ENCODE peak calls at places on chromosomes 16 and 17, in ten cellular contexts. One of them, this sample, is unnamed.
A peak's percentile ranks its signal among the peaks of the same experiment; 100 is the strongest.

GRCh38 chr17:74807925-74808324 is 31.8 kb upstream of the NAT9 start:
- DNase-seq in GM10248: no peak
- DNase-seq in epithelial cell of esophagus: no peak
- DNase-seq in mucosa of descending colon: no peak
- DNase-seq in lower leg skin: no peak
- DNase-seq in NB4: no peak
- DNase-seq in cardiac fibroblast: no peak
- DNase-seq in left ventricle myocardium inferior: no peak
- DNase-seq in tibial nerve: no peak
- DNase-seq in Peyer's patch: no peak
- DNase-seq in this sample: no peak

GRCh38 chr17:27989046-27989445 is 53.4 kb upstream of the NLK start:
- DNase-seq in NB4: no peak
- DNase-seq in epithelial cell of esophagus: peak; percentile 67
- DNase-seq in tibial nerve: no peak
- DNase-seq in lower leg skin: no peak
- DNase-seq in cardiac fibroblast: peak; percentile 75
- DNase-seq in left ventricle myocardium inferior: no peak
- DNase-seq in Peyer's patch: no peak
- DNase-seq in mucosa of descending colon: no peak
- DNase-seq in GM10248: no peak
- DNase-seq in this sample: no peak

GRCh38 chr16:77591347-77591746 is 131.0 kb upstream of the NUDT7 start:
- DNase-seq in cardiac fibroblast: no peak
- DNase-seq in mucosa of descending colon: no peak
- DNase-seq in lower leg skin: no peak
- DNase-seq in Peyer's patch: no peak
- DNase-seq in NB4: no peak
- DNase-seq in GM10248: no peak
- DNase-seq in epithelial cell of esophagus: no peak
- DNase-seq in left ventricle myocardium inferior: no peak
- DNase-seq in tibial nerve: no peak
- DNase-seq in this sample: no peak

GRCh38 chr17:32483451-32484019 is 3.3 kb upstream of the CDK5R1 start:
- DNase-seq in NB4: peak; percentile 79
- DNase-seq in cardiac fibroblast: peak; percentile 83
- DNase-seq in mucosa of descending colon: peak; percentile 39
- DNase-seq in Peyer's patch: peak; percentile 53
- DNase-seq in lower leg skin: no peak
- DNase-seq in GM10248: peak; percentile 77
- DNase-seq in epithelial cell of esophagus: peak; percentile 74
- DNase-seq in tibial nerve: peak; percentile 56
- DNase-seq in left ventricle myocardium inferior: peak; percentile 84
- DNase-seq in this sample: no peak

GRCh38 chr17:12365805-12366204 is 299.9 kb upstream of the MYOCD start:
- DNase-seq in NB4: no peak
- DNase-seq in Peyer's patch: no peak
- DNase-seq in GM10248: no peak
- DNase-seq in lower leg skin: no peak
- DNase-seq in cardiac fibroblast: peak; percentile 47
- DNase-seq in tibial nerve: no peak
- DNase-seq in mucosa of descending colon: no peak
- DNase-seq in epithelial cell of esophagus: no peak
- DNase-seq in left ventricle myocardium inferior: no peak
- DNase-seq in this sample: peak; percentile 22

GRCh38 chr16:23134274-23134673 is 15.0 kb downstream of the USP31 start:
- DNase-seq in cardiac fibroblast: peak; percentile 22
- DNase-seq in left ventricle myocardium inferior: peak; percentile 69
- DNase-seq in tibial nerve: no peak
- DNase-seq in GM10248: no peak
- DNase-seq in epithelial cell of esophagus: no peak
- DNase-seq in mucosa of descending colon: peak; percentile 55
- DNase-seq in lower leg skin: no peak
- DNase-seq in NB4: no peak
- DNase-seq in Peyer's patch: no peak
- DNase-seq in this sample: peak; percentile 31

GRCh38 chr17:75084039-75084660 is 3.6 kb upstream of the SLC16A5 start:
- DNase-seq in Peyer's patch: no peak
- DNase-seq in cardiac fibroblast: peak; percentile 32
- DNase-seq in GM10248: no peak
- DNase-seq in epithelial cell of esophagus: no peak
- DNase-seq in tibial nerve: no peak
- DNase-seq in NB4: no peak
- DNase-seq in lower leg skin: no peak
- DNase-seq in left ventricle myocardium inferior: no peak
- DNase-seq in mucosa of descending colon: no peak
- DNase-seq in this sample: no peak

GRCh38 chr17:83202002-83203000 is 122.9 kb downstream of the METRNL start:
- DNase-seq in GM10248: no peak
- DNase-seq in mucosa of descending colon: peak; percentile 1
- DNase-seq in NB4: no peak
- DNase-seq in tibial nerve: peak; percentile 11
- DNase-seq in left ventricle myocardium inferior: peak; percentile 8
- DNase-seq in Peyer's patch: peak; percentile 41
- DNase-seq in cardiac fibroblast: no peak
- DNase-seq in lower leg skin: peak; percentile 13
- DNase-seq in epithelial cell of esophagus: no peak
- DNase-seq in this sample: peak; percentile 5

GRCh38 chr16:24118126-24118821 is 137.9 kb upstream of the CACNG3 start:
- DNase-seq in NB4: no peak
- DNase-seq in Peyer's patch: no peak
- DNase-seq in lower leg skin: no peak
- DNase-seq in left ventricle myocardium inferior: no peak
- DNase-seq in epithelial cell of esophagus: no peak
- DNase-seq in cardiac fibroblast: no peak
- DNase-seq in GM10248: no peak
- DNase-seq in mucosa of descending colon: no peak
- DNase-seq in tibial nerve: no peak
- DNase-seq in this sample: no peak

GRCh38 chr17:20223808-20224328 is 214.7 kb downstream of the SPECC1 start:
- DNase-seq in Peyer's patch: no peak
- DNase-seq in left ventricle myocardium inferior: no peak
- DNase-seq in epithelial cell of esophagus: peak; percentile 82
- DNase-seq in lower leg skin: no peak
- DNase-seq in tibial nerve: no peak
- DNase-seq in GM10248: no peak
- DNase-seq in mucosa of descending colon: no peak
- DNase-seq in cardiac fibroblast: no peak
- DNase-seq in NB4: no peak
- DNase-seq in this sample: no peak

GRCh38 chr17:81371910-81372760 is 23.1 kb upstream of the BAHCC1 start:
- DNase-seq in tibial nerve: no peak
- DNase-seq in epithelial cell of esophagus: no peak
- DNase-seq in lower leg skin: no peak
- DNase-seq in cardiac fibroblast: peak; percentile 43
- DNase-seq in mucosa of descending colon: no peak
- DNase-seq in GM10248: no peak
- DNase-seq in NB4: peak; percentile 51
- DNase-seq in Peyer's patch: peak; percentile 68
- DNase-seq in left ventricle myocardium inferior: peak; percentile 71
- DNase-seq in this sample: peak; percentile 38
- TF ChIP-seq CTCF in tibial nerve: no peak
- TF ChIP-seq CTCF in epithelial cell of esophagus: peak; percentile 4
- TF ChIP-seq CTCF in lower leg skin: no peak
- TF ChIP-seq CTCF in cardiac fibroblast: peak; percentile 32
- TF ChIP-seq CTCF in mucosa of descending colon: no peak
- TF ChIP-seq CTCF in GM10248: peak; percentile 7
- TF ChIP-seq CTCF in NB4: peak; percentile 19
- TF ChIP-seq CTCF in Peyer's patch: no peak
- TF ChIP-seq CTCF in left ventricle myocardium inferior: peak; percentile 52
- TF ChIP-seq CTCF in this sample: no peak

DNA sequence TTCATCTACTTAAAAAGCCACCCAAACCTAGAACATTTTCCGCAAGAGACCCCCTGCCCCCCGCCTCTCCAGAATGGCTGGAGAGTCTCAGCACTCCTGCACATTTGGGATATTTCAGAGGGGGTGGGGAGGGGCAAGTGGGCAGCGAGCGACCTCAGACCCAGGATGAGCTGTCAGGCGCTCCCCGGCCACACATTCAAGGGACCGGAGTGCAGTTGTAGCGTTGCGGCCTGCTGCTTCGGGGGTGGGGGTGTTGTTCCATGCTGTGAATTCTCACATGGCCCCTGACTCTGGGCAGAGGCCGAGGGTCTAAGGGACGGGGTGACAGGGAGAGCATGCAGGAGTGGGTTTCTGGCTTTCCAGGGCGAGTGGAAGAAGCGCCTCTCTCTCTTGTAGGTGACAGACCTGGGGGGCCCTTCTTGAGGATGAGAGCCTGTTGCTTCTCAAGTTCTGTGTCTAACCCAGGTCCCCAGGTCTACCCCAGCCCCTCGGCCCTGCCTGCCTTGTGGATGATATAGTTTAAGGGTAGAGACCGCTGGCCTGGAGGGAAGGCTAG is 231.2 kb downstream of the SEC14L1 start:
- DNase-seq in Peyer's patch: no peak
- DNase-seq in GM10248: no peak
- DNase-seq in epithelial cell of esophagus: no peak
- DNase-seq in left ventricle myocardium inferior: peak; percentile 15
- DNase-seq in cardiac fibroblast: no peak
- DNase-seq in NB4: no peak
- DNase-seq in tibial nerve: no peak
- DNase-seq in mucosa of descending colon: no peak
- DNase-seq in lower leg skin: no peak
- DNase-seq in this sample: no peak
- TF ChIP-seq CTCF in Peyer's patch: no peak
- TF ChIP-seq CTCF in GM10248: no peak
- TF ChIP-seq CTCF in epithelial cell of esophagus: no peak
- TF ChIP-seq CTCF in left ventricle myocardium inferior: no peak
- TF ChIP-seq CTCF in cardiac fibroblast: no peak
- TF ChIP-seq CTCF in NB4: no peak
- TF ChIP-seq CTCF in tibial nerve: no peak
- TF ChIP-seq CTCF in mucosa of descending colon: no peak
- TF ChIP-seq CTCF in lower leg skin: no peak
- TF ChIP-seq CTCF in this sample: no peak

DNA sequence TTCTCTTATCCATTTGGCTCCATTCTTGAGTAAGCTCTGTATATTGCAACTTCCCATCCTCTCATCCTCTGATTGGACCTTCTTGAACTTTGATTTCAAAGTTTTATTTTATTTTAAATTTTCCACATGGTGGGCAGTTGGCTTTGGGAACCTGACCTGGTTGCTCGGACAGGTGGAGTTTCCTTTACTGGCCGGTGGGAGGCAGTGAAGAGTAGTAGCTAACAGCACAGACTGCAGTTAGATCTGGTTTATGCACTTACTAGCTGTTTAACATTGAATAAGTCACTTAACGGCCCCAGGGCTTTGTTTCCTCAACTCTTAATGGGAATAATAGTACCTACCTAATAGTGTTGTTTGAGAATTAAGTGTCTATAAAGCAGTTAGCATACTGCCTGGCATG is 92.8 kb downstream of the GPR139 start:
- DNase-seq in GM10248: no peak
- DNase-seq in tibial nerve: no peak
- DNase-seq in mucosa of descending colon: peak; percentile 9
- DNase-seq in Peyer's patch: no peak
- DNase-seq in epithelial cell of esophagus: no peak
- DNase-seq in NB4: peak; percentile 27
- DNase-seq in lower leg skin: no peak
- DNase-seq in left ventricle myocardium inferior: no peak
- DNase-seq in cardiac fibroblast: peak; percentile 2
- DNase-seq in this sample: no peak
- TF ChIP-seq CTCF in GM10248: peak; percentile 26
- TF ChIP-seq CTCF in tibial nerve: no peak
- TF ChIP-seq CTCF in mucosa of descending colon: no peak
- TF ChIP-seq CTCF in Peyer's patch: no peak
- TF ChIP-seq CTCF in epithelial cell of esophagus: peak; percentile 8
- TF ChIP-seq CTCF in NB4: peak; percentile 58
- TF ChIP-seq CTCF in lower leg skin: no peak
- TF ChIP-seq CTCF in left ventricle myocardium inferior: no peak
- TF ChIP-seq CTCF in cardiac fibroblast: peak; percentile 30
- TF ChIP-seq CTCF in this sample: peak; percentile 23

GRCh38 chr17:72661945-72662826 is 430.3 kb downstream of the SLC39A11 start:
- DNase-seq in Peyer's patch: no peak
- DNase-seq in tibial nerve: no peak
- DNase-seq in NB4: no peak
- DNase-seq in cardiac fibroblast: no peak
- DNase-seq in GM10248: no peak
- DNase-seq in mucosa of descending colon: no peak
- DNase-seq in lower leg skin: no peak
- DNase-seq in left ventricle myocardium inferior: no peak
- DNase-seq in epithelial cell of esophagus: no peak
- DNase-seq in this sample: no peak

GRCh38 chr17:72660274-72661092 is 432.0 kb downstream of the SLC39A11 start:
- DNase-seq in left ventricle myocardium inferior: no peak
- DNase-seq in mucosa of descending colon: no peak
- DNase-seq in epithelial cell of esophagus: no peak
- DNase-seq in GM10248: no peak
- DNase-seq in cardiac fibroblast: no peak
- DNase-seq in tibial nerve: no peak
- DNase-seq in NB4: no peak
- DNase-seq in Peyer's patch: no peak
- DNase-seq in lower leg skin: no peak
- DNase-seq in this sample: no peak

GRCh38 chr17:72659811-72660210 is 432.7 kb downstream of the SLC39A11 start:
- DNase-seq in cardiac fibroblast: no peak
- DNase-seq in GM10248: no peak
- DNase-seq in NB4: no peak
- DNase-seq in mucosa of descending colon: no peak
- DNase-seq in Peyer's patch: no peak
- DNase-seq in tibial nerve: no peak
- DNase-seq in lower leg skin: no peak
- DNase-seq in epithelial cell of esophagus: no peak
- DNase-seq in left ventricle myocardium inferior: no peak
- DNase-seq in this sample: no peak

GRCh38 chr17:72662827-72663190 is 429.7 kb downstream of the SLC39A11 start:
- DNase-seq in Peyer's patch: no peak
- DNase-seq in lower leg skin: no peak
- DNase-seq in left ventricle myocardium inferior: no peak
- DNase-seq in epithelial cell of esophagus: no peak
- DNase-seq in tibial nerve: no peak
- DNase-seq in mucosa of descending colon: no peak
- DNase-seq in GM10248: no peak
- DNase-seq in NB4: no peak
- DNase-seq in cardiac fibroblast: no peak
- DNase-seq in this sample: no peak

DNA sequence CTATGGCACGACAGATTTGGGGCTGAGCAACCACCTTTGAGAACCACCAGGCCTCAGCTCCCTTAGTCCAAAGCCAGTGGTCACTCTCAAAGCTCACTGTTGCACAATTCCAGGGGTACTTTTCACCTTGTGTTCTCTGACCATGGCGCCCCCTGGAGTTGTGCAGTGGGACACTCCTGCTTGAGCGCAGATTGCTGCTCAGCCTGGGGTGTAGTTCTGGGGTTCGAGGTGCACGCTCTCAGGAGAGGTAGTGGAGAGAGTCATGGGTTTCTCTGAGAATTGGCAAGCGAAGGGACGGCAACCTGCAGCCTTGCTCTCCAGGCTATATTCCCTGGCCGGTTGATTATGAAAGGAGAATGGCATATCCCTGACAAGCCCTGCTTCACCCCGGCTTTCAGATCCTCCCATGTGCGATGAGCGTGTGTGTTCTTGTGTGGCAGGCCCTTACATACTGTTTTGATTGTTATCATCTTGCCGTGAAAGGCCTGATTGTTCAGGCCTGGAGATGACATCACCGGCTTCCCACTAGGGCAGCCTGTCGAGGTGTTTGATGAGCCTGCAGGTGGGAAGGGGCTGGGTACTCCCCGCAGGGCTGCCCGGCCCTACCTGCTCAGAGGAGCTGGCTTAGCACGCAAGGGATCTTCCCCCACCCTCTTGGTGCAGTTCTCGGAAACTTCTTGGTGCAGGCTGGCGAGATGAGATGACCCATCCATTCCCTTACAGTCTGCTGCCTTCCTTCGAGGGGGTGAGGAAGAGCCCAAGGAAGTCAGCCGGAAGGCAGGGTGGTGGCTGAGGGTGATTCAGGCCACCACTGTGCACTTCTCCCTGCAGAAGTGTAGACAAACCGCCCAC is 431.2 kb downstream of the SLC39A11 start:
- DNase-seq in lower leg skin: no peak
- DNase-seq in cardiac fibroblast: no peak
- DNase-seq in epithelial cell of esophagus: peak; percentile 99
- DNase-seq in tibial nerve: no peak
- DNase-seq in Peyer's patch: no peak
- DNase-seq in mucosa of descending colon: no peak
- DNase-seq in GM10248: no peak
- DNase-seq in NB4: no peak
- DNase-seq in left ventricle myocardium inferior: no peak
- DNase-seq in this sample: no peak
- TF ChIP-seq CTCF in lower leg skin: no peak
- TF ChIP-seq CTCF in cardiac fibroblast: peak; percentile 21
- TF ChIP-seq CTCF in epithelial cell of esophagus: peak; percentile 66
- TF ChIP-seq CTCF in tibial nerve: no peak
- TF ChIP-seq CTCF in Peyer's patch: no peak
- TF ChIP-seq CTCF in mucosa of descending colon: no peak
- TF ChIP-seq CTCF in GM10248: no peak
- TF ChIP-seq CTCF in NB4: peak; percentile 7
- TF ChIP-seq CTCF in left ventricle myocardium inferior: no peak
- TF ChIP-seq CTCF in this sample: no peak